ENCODE peak calls at places on chromosomes 6 and 20, in ten cellular contexts. Y, W, F, P, T, X, S, V, L and A are unnamed samples.

GRCh38 chr6:32796848-32797776 is 19.7 kb downstream of the HLA-DOB start:
- DNase-seq in Y (peak; percentile 57), W (peak; percentile 94), F (peak; percentile 6), P (peak; percentile 73), T (peak; percentile 62), X (no peak), S (no peak), V (peak; percentile 86), L (peak; percentile 44), A (peak; percentile 59)

GRCh38 chr6:133918208-133918930 is 29.5 kb downstream of the TCF21 start:
- DNase-seq in Y (no peak), W (no peak), F (no peak), P (no peak), T (no peak), X (peak; percentile 20), S (no peak), V (no peak), L (no peak), A (no peak)

GRCh38 chr6:8983202-8983688 is 547.9 kb upstream of the SLC35B3 start:
- DNase-seq in Y (peak; percentile 52), W (peak; percentile 74), F (peak; percentile 3), P (peak; percentile 24), T (peak; percentile 57), X (peak; percentile 65), S (peak; percentile 12), V (peak; percentile 70), L (peak; percentile 36), A (peak; percentile 33)

GRCh38 chr6:149060985-149061760 is 256.3 kb upstream of the TAB2 start:
- DNase-seq in Y (peak; percentile 38), W (no peak), F (no peak), P (no peak), T (no peak), X (peak; percentile 55), S (no peak), V (no peak), L (no peak), A (no peak)

GRCh38 chr6:136790411-136791295 is 1.6 kb downstream of the MAP3K5 start:
- DNase-seq in Y (no peak), W (no peak), F (no peak), P (no peak), T (no peak), X (no peak), S (no peak), V (no peak), L (no peak), A (no peak)

GRCh38 chr6:108157234-108157971 is 8.4 kb upstream of the NR2E1 start:
- DNase-seq in Y (no peak), W (no peak), F (no peak), P (no peak), T (no peak), X (no peak), S (no peak), V (peak; percentile 23), L (no peak), A (no peak)

GRCh38 chr6:13013681-13014550 is 297.3 kb downstream of the PHACTR1 start:
- DNase-seq in Y (no peak), W (no peak), F (no peak), P (no peak), T (no peak), X (no peak), S (no peak), V (peak; percentile 19), L (no peak), A (no peak)

GRCh38 chr6:13724174-13724573 is 12.5 kb upstream of the RANBP9 start:
- DNase-seq in Y (no peak), W (no peak), F (no peak), P (no peak), T (no peak), X (peak; percentile 90), S (no peak), V (no peak), L (no peak), A (no peak)

GRCh38 chr6:163711615-163712568 is 297.4 kb downstream of the QKI start:
- DNase-seq in Y (peak; percentile 97), W (no peak), F (no peak), P (no peak), T (no peak), X (no peak), S (peak; percentile 9), V (no peak), L (peak; percentile 90), A (peak; percentile 52)

GRCh38 chr6:35320031-35320410 is 22.3 kb upstream of the PPARD start:
- DNase-seq in Y (no peak), W (no peak), F (no peak), P (no peak), T (no peak), X (no peak), S (no peak), V (no peak), L (no peak), A (no peak)

GRCh38 chr6:102154176-102154575 is 760.7 kb downstream of the GRIK2 start:
- DNase-seq in Y (no peak), W (no peak), F (no peak), P (no peak), T (no peak), X (peak; percentile 57), S (no peak), V (no peak), L (no peak), A (no peak)

GRCh38 chr6:164169355-164169754 is 754.8 kb downstream of the QKI start:
- DNase-seq in Y (no peak), W (no peak), F (no peak), P (no peak), T (no peak), X (no peak), S (no peak), V (no peak), L (no peak), A (no peak)

GRCh38 chr20:46101957-46102356 is 12.2 kb upstream of the NCOA5 start:
- DNase-seq in Y (no peak), W (no peak), F (no peak), P (no peak), T (no peak), X (no peak), S (no peak), V (no peak), L (no peak), A (no peak)

GRCh38 chr6:57205550-57206328 is 16.4 kb downstream of the RAB23 start:
- DNase-seq in Y (no peak), W (no peak), F (no peak), P (no peak), T (no peak), X (no peak), S (no peak), V (no peak), L (no peak), A (no peak)

GRCh38 chr6:26553264-26553738 is 15.1 kb downstream of the HMGN4 start:
- DNase-seq in Y (peak; percentile 75), W (peak; percentile 89), F (peak; percentile 21), P (peak; percentile 70), T (peak; percentile 73), X (peak; percentile 81), S (no peak), V (peak; percentile 89), L (no peak), A (peak; percentile 53)

GRCh38 chr20:37640600-37641561 is 52.9 kb upstream of the CTNNBL1 start:
- DNase-seq in Y (peak; percentile 45), W (no peak), F (no peak), P (no peak), T (no peak), X (peak; percentile 34), S (no peak), V (no peak), L (no peak), A (no peak)

GRCh38 chr20:45779011-45779915 is 12.4 kb downstream of the WFDC3 start:
- DNase-seq in Y (peak; percentile 99), W (no peak), F (no peak), P (no peak), T (no peak), X (peak; percentile 100), S (peak; percentile 100), V (no peak), L (peak; percentile 98), A (peak; percentile 68)